ENCODE peak calls at places on chromosomes 3 and 15, in nine cellular contexts. R, H, P, L, M, Z, A, B and G are unnamed samples.

GRCh38 chr3:126394179-126394976 is at the start of gene CFAP100:
- DNase-seq in R (no peak), H (no peak), P (no peak), L (no peak), M (no peak), Z (no peak), A (no peak), B (peak), G (no peak)

GRCh38 chr15:51251591-51251990 is 86.8 kb downstream of the CYP19A1 start:
- DNase-seq in R (no peak), H (no peak), P (no peak), L (no peak), M (no peak), Z (no peak), A (no peak), B (no peak), G (no peak)

GRCh38 chr3:100606894-100607512 is 2.4 kb upstream of the ADGRG7 start:
- DNase-seq in R (no peak), H (no peak), P (no peak), L (no peak), M (peak), Z (no peak), A (no peak), B (no peak), G (no peak)

GRCh38 chr15:84600331-84600686 is 500 bp upstream of the ZSCAN2 start:
- DNase-seq in R (peak), H (peak), P (peak), L (peak), M (peak), Z (peak), A (peak), B (peak), G (peak)

GRCh38 chr15:98581715-98582114 is 66.6 kb upstream of the IGF1R start:
- DNase-seq in R (no peak), H (no peak), P (no peak), L (no peak), M (no peak), Z (no peak), A (no peak), B (no peak), G (no peak)

GRCh38 chr15:60576515-60576914 is 97.6 kb upstream of the ICE2 start:
- DNase-seq in R (no peak), H (no peak), P (no peak), L (no peak), M (no peak), Z (no peak), A (no peak), B (no peak), G (no peak)

GRCh38 chr15:100779331-100780207 is 100.1 kb upstream of the ALDH1A3 start:
- DNase-seq in R (no peak), H (peak), P (no peak), L (peak), M (no peak), Z (no peak), A (no peak), B (no peak), G (no peak)

GRCh38 chr3:43923101-43923979 is 232.6 kb downstream of the ABHD5 start:
- DNase-seq in R (no peak), H (no peak), P (no peak), L (no peak), M (no peak), Z (no peak), A (no peak), B (no peak), G (no peak)

GRCh38 chr3:182375921-182376320 is 417.4 kb upstream of the ATP11B start:
- DNase-seq in R (no peak), H (no peak), P (no peak), L (no peak), M (no peak), Z (no peak), A (no peak), B (no peak), G (no peak)

GRCh38 chr3:12773030-12773723 is 14.1 kb upstream of the TMEM40 start:
- DNase-seq in R (no peak), H (no peak), P (no peak), L (no peak), M (no peak), Z (no peak), A (no peak), B (no peak), G (no peak)

GRCh38 chr3:185532881-185533280 is 19.5 kb downstream of the LIPH start:
- DNase-seq in R (no peak), H (no peak), P (no peak), L (no peak), M (no peak), Z (no peak), A (no peak), B (no peak), G (no peak)

GRCh38 chr15:66287461-66288055 is 5.8 kb upstream of the DIS3L start:
- DNase-seq in R (no peak), H (no peak), P (no peak), L (no peak), M (peak), Z (no peak), A (no peak), B (no peak), G (peak)

GRCh38 chr15:98983333-98983732 is 24.3 kb downstream of the PGPEP1L start:
- DNase-seq in R (no peak), H (peak), P (no peak), L (no peak), M (peak), Z (no peak), A (peak), B (peak), G (peak)

GRCh38 chr15:67241132-67241855 is 13.2 kb downstream of the AAGAB start:
- DNase-seq in R (no peak), H (no peak), P (no peak), L (no peak), M (no peak), Z (no peak), A (no peak), B (no peak), G (no peak)

GRCh38 chr3:135907422-135908165 is 57.9 kb upstream of the PPP2R3A start:
- DNase-seq in R (no peak), H (no peak), P (no peak), L (peak), M (no peak), Z (no peak), A (no peak), B (no peak), G (peak)

GRCh38 chr3:103786296-103786695 is 1351.5 kb downstream of the ZPLD1 start:
- DNase-seq in R (no peak), H (no peak), P (no peak), L (no peak), M (peak), Z (no peak), A (no peak), B (no peak), G (no peak)

GRCh38 chr3:194003128-194004057 is 132.6 kb upstream of the HES1 start:
- DNase-seq in R (peak), H (peak), P (no peak), L (peak), M (peak), Z (no peak), A (peak), B (peak), G (peak)

GRCh38 chr3:133943639-133944131 is 48.0 kb upstream of the RAB6B start:
- DNase-seq in R (peak), H (peak), P (no peak), L (no peak), M (peak), Z (no peak), A (peak), B (peak), G (peak)

GRCh38 chr3:59607628-59608027 is 557.8 kb upstream of the CFAP20DC start:
- DNase-seq in R (no peak), H (no peak), P (no peak), L (no peak), M (no peak), Z (no peak), A (no peak), B (peak), G (no peak)

GRCh38 chr15:51938286-51938685 is 33.3 kb downstream of the LEO1 start:
- DNase-seq in R (no peak), H (no peak), P (no peak), L (no peak), M (no peak), Z (no peak), A (no peak), B (no peak), G (no peak)

GRCh38 chr15:86611392-86612040 is 531.8 kb downstream of the AGBL1 start:
- DNase-seq in R (no peak), H (peak), P (no peak), L (peak), M (peak), Z (peak), A (peak), B (peak), G (no peak)